ENCODE peak calls at places on chromosomes 11 and 22, in nine cellular contexts. R, L, B, E, Q, P, K, I and H are unnamed samples.

GRCh38 chr22:50271519-50271970 is 1.4 kb upstream of the MAPK11 start:
- DNase-seq in B (peak), R (no peak), L (peak), K (peak), Q (peak), I (no peak), P (no peak), E (no peak), H (no peak)

GRCh38 chr11:20937826-20938225 is 268.4 kb downstream of the NELL1 start:
- DNase-seq in R (no peak), B (no peak), Q (no peak), I (no peak), E (no peak), K (no peak), L (no peak), P (no peak), H (no peak)

GRCh38 chr11:61955416-61956135 is 5.4 kb downstream of the BEST1 start:
- DNase-seq in K (no peak), P (no peak), R (no peak), I (peak), B (peak), E (peak), L (peak), Q (peak), H (no peak)

GRCh38 chr11:44416776-44417175 is 106.8 kb upstream of the ALX4 start:
- DNase-seq in R (no peak), P (no peak), I (no peak), K (peak), E (no peak), L (no peak), B (peak), Q (no peak), H (no peak)

GRCh38 chr11:14408612-14409011 is 49.6 kb upstream of the RRAS2 start:
- DNase-seq in Q (no peak), B (no peak), P (no peak), I (no peak), L (no peak), R (no peak), K (no peak), E (no peak), H (no peak)

GRCh38 chr22:35641494-35642120 is 6.6 kb upstream of the APOL6 start:
- DNase-seq in K (no peak), R (peak), P (no peak), E (no peak), B (no peak), Q (no peak), I (no peak), L (no peak), H (no peak)

GRCh38 chr11:107777094-107777493 is 65.2 kb upstream of the SLN start:
- DNase-seq in B (no peak), P (no peak), L (no peak), R (no peak), I (no peak), K (no peak), E (no peak), Q (no peak), H (no peak)

GRCh38 chr11:124114942-124115781 is at the start of gene VWA5A:
- DNase-seq in L (peak), B (peak), K (peak), R (peak), Q (peak), P (peak), I (peak), E (peak), H (peak)